ENCODE peak calls at places on chromosomes 16 and 17, in ten cellular contexts. R is heart left ventricle; N is A549; O is AG09309; J is fibroblast of mammary gland; B is Karpas-422; W is NT2/D1; F is choroid plexus epithelial cell; P is effector memory CD4-positive, alpha-beta T cell; E is thyroid gland. H is an unnamed sample.

GRCh38 chr17:14882131-14882530 is 383.0 kb downstream of the PMP22 start:
- DNase-seq in P (no peak), J (no peak), N (no peak), F (no peak), R (no peak), E (no peak), O (no peak), B (no peak), W (no peak), H (no peak)

GRCh38 chr17:64661731-64661980 is 451 bp downstream of the SMURF2 start:
- DNase-seq in R (no peak), F (no peak), P (no peak), E (peak; percentile 57), N (no peak), O (no peak), B (no peak), W (no peak), J (no peak), H (no peak)

GRCh38 chr16:1946495-1947368 is 3.7 kb upstream of the MSRB1 start:
- DNase-seq in E (no peak), B (no peak), N (no peak), O (no peak), P (no peak), W (no peak), J (no peak), F (no peak), R (no peak), H (no peak)

GRCh38 chr17:38592487-38592886 is 13.3 kb downstream of the SRCIN1 start:
- DNase-seq in P (no peak), N (no peak), J (no peak), R (no peak), E (no peak), F (no peak), B (no peak), W (no peak), O (no peak), H (no peak)

GRCh38 chr16:63684116-63684515 is 1437.7 kb downstream of the CDH11 start:
- DNase-seq in B (no peak), R (no peak), O (no peak), N (no peak), P (no peak), J (no peak), F (no peak), E (no peak), W (no peak), H (no peak)

GRCh38 chr16:84844049-84844350 is 24.2 kb downstream of the CRISPLD2 start:
- DNase-seq in R (no peak), N (no peak), E (peak; percentile 85), P (no peak), O (no peak), B (no peak), F (no peak), W (no peak), J (no peak), H (no peak)

GRCh38 chr16:2486645-2487516 is 12.0 kb downstream of the TBC1D24 start:
- DNase-seq in N (no peak), F (peak; percentile 31), J (no peak), R (peak; percentile 65), B (peak; percentile 63), O (no peak), W (no peak), E (peak; percentile 93), P (peak; percentile 65), H (peak; percentile 80)

GRCh38 chr16:50273888-50274770 is 7.8 kb downstream of the ADCY7 start:
- DNase-seq in E (peak; percentile 6), R (peak; percentile 36), B (peak; percentile 94), J (no peak), F (no peak), N (no peak), O (no peak), P (peak; percentile 33), W (no peak), H (peak; percentile 66)

DNA sequence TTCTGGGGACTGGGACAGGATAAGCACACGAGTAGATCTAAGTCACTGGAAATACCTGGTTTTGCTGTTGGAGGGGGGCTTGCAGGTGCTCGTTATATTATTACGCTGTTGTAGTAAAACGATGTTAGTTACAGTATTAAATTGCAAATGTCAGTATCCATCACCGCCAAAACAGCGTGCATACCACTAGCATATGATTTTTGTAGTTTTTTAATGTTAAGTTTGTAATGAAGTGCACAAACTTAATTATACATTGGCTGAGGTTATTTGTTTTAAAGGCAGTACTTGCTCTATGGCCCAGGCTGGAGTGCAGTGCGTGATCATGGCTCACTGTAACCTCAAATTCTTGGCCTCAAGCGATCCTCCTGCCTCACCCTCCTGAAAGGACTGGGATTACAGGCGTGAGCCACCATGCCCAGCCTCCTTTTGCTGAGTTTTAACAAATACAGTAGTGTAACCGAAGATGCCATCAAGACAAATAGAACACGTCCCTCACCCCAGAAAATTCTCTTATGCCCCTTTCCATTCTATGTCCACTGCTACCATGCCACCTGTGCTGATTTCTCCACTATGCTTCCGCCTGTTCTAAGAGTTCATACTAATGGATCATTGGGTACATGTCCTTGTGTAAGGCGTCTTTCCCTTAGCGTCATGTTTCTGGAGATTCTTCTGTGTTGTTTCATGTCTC is 20.7 kb upstream of the CSNK1D start:
- DNase-seq in B (no peak), P (no peak), W (no peak), O (no peak), F (no peak), R (no peak), J (peak; percentile 57), N (no peak), E (no peak), H (no peak)
- H3K4me3 ChIP-seq in B (no peak overlapping the region), P (no peak overlapping the region), W (peak overlapping the region; percentile 25), O (no peak overlapping the region), F (peak overlapping the region; percentile 50), R (no peak overlapping the region), J (peak overlapping the region; percentile 45), N (peak overlapping the region; percentile 44), E (no peak overlapping the region), H (no peak overlapping the region)

GRCh38 chr17:76077582-76078110 is 1.3 kb upstream of the ZACN start:
- DNase-seq in F (no peak), J (no peak), E (peak; percentile 72), P (no peak), R (no peak), O (no peak), N (peak; percentile 54), B (no peak), W (no peak), H (no peak)

GRCh38 chr17:76076765-76077581 is 2.0 kb upstream of the ZACN start:
- DNase-seq in P (peak; percentile 18), F (no peak), N (no peak), W (no peak), E (no peak), B (no peak), O (no peak), R (no peak), J (peak; percentile 23), H (peak; percentile 66)

GRCh38 chr17:76074390-76075363 is at the start of gene GALR2:
- DNase-seq in E (no peak), N (peak; percentile 30), P (no peak), J (no peak), O (no peak), R (no peak), F (no peak), B (no peak), W (no peak), H (no peak)

GRCh38 chr17:76076100-76076764 is 1.7 kb downstream of the GALR2 start:
- DNase-seq in F (no peak), B (no peak), E (no peak), O (no peak), W (no peak), J (no peak), R (no peak), N (no peak), P (no peak), H (no peak)

GRCh38 chr17:76075364-76076099 is 951 bp downstream of the GALR2 start:
- DNase-seq in F (no peak), P (no peak), J (no peak), O (no peak), R (no peak), W (no peak), B (no peak), E (peak; percentile 30), N (peak; percentile 57), H (no peak)
- H3K4me3 ChIP-seq in F (no peak overlapping the region), P (peak overlapping the region; percentile 46), J (no peak overlapping the region), O (no peak overlapping the region), R (no peak overlapping the region), W (peak overlapping the region; percentile 59), B (no peak overlapping the region), E (no peak overlapping the region), N (peak overlapping the region; percentile 39), H (peak overlapping the region; percentile 43)

DNA sequence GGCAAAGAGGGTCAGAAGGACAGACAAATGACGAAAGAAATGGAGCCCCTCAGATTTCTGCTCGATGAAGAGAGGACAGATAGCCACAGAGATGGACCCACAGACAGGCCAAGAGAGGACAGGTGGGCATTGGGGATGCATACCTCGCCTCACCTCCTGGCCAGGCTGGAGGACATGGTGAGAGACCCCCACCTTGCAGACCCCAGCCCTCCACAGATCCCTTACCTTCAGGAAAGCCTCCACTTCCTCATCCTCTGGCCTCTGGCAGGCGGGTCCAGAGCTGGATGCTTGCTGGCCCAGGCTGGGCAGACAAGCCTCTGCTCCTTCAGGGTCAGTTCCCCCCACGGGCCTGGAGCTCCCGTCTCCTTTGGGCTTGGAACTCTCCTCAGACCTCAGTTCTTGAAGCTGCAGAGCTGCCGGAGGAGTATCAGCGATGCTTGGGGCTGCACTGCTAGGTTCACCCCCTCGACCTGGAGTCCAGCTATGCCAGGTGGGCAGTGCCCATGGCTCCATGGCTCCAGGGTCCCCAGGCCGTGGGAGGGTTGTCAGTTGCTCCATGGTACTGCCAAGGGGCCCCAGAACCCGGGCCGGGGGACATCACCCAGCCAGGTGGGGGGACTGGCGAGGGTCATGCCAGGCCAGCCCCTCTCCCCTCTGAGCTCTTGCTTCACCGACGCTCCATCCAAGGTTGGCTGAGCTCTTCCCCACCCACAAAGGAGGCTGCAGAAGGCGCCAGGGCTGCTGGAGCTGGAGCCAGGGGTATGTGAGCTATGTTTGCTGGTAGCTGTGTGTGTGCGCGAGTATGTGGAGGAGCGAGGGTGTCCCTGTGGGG is 1.0 kb downstream of the TSPOAP1 start:
- DNase-seq in P (no peak), F (no peak), B (peak; percentile 94), R (no peak), J (no peak), O (no peak), N (no peak), E (no peak), W (no peak), H (no peak)
- H3K4me3 ChIP-seq in P (peak overlapping the region; percentile 98), F (no peak overlapping the region), B (no peak overlapping the region), R (no peak overlapping the region), J (no peak overlapping the region), O (no peak overlapping the region), N (no peak overlapping the region), E (no peak overlapping the region), W (no peak overlapping the region), H (peak overlapping the region; percentile 82)

DNA sequence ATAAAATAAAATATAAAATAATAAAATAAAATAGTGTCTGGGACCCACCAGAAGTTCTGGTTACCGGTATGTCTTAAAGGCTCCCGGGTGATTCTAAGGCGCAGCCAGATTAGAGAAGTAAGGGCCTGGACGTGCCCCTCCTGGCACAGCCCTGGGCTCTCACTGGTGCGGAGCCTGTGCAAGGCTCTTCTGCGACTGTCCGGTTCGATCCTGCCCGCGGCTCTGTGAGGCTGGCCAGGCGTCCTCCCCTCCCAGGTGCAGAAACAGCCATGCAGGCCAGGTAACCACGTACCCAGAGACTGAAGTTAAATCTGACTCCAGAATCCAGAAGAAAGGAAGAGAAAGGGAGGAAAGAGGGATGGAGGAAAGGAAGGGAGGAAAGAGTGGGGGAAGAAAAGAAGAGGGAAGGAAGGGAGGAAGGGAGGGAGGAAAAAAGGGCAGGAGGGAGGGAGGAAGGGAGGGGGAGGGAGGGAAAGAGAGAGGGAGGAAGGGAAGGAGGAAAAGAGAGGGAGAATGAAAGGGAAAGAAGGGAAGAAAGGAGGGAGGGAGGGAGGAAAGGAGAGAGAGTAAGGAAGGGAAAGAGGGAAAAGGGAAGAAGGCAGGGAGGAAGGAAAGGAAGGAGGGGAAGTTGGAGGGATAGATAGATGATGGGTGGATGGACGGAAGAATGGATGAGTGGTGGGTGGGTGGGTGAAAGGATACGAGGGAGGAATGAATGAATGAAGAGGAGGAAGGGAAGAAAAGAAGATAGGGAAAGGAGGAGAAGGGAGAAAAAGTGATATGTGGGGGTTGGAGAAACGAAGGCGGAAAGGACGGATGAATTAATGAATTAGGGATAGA is 42.3 kb downstream of the C16orf82 start:
- DNase-seq in W (no peak), B (no peak), O (no peak), J (no peak), F (no peak), E (no peak), P (no peak), N (no peak), R (no peak), H (no peak)
- H3K4me3 ChIP-seq in W (peak overlapping the region; percentile 41), B (no peak overlapping the region), O (peak overlapping the region; percentile 28), J (no peak overlapping the region), F (peak overlapping the region; percentile 45), E (no peak overlapping the region), P (peak overlapping the region; percentile 28), N (peak overlapping the region; percentile 47), R (no peak overlapping the region), H (no peak overlapping the region)

H was measured in CD4-positive, alpha-beta memory T cell.